ENCODE peak calls at places on chromosomes 6 and 20, in five cellular contexts. T is endothelial cell, M is AG20443, O is body of pancreas, X is SW 1271. G is an unnamed sample.

GRCh38 chr6:56860466-56860865 is 94.4 kb upstream of the BEND6 start:
- DNase-seq in T (no peak), M (peak), O (no peak), X (peak), G (no peak)

GRCh38 chr20:58109918-58110635 is 118.4 kb downstream of the ANKRD60 start:
- DNase-seq in T (no peak), M (no peak), O (no peak), X (no peak), G (no peak)

GRCh38 chr6:100116409-100117194 is 122.6 kb upstream of the MCHR2 start:
- DNase-seq in T (peak), M (peak), O (peak), X (peak), G (peak)

GRCh38 chr6:156102129-156102528 is 646.5 kb upstream of the NOX3 start:
- DNase-seq in T (no peak), M (no peak), O (no peak), X (peak), G (peak)

GRCh38 chr6:165884813-165885765 is 222.0 kb upstream of the PDE10A start:
- DNase-seq in T (peak), M (peak), O (peak), X (peak), G (peak)

GRCh38 chr6:16837217-16837972 is 76.1 kb upstream of the ATXN1 start:
- DNase-seq in T (no peak), M (no peak), O (no peak), X (no peak), G (no peak)

GRCh38 chr20:57996465-57996864 is 232.0 kb downstream of the ANKRD60 start:
- DNase-seq in T (no peak), M (no peak), O (no peak), X (no peak), G (no peak)

GRCh38 chr6:153412519-153412918 is 281.4 kb upstream of the RGS17 start:
- DNase-seq in T (no peak), M (no peak), O (no peak), X (no peak), G (no peak)

GRCh38 chr6:26195924-26196845 is 109.0 kb downstream of the HFE start:
- DNase-seq in T (no peak), M (no peak), O (no peak), X (no peak), G (peak)

GRCh38 chr6:149031545-149032317 is 284.9 kb downstream of the UST start:
- DNase-seq in T (no peak), M (peak), O (peak), X (peak), G (no peak)

GRCh38 chr6:15088904-15089568 is 156.8 kb upstream of the JARID2 start:
- DNase-seq in T (no peak), M (no peak), O (no peak), X (no peak), G (no peak)

GRCh38 chr20:22805219-22805618 is 220.8 kb upstream of the FOXA2 start:
- DNase-seq in T (peak), M (peak), O (no peak), X (no peak), G (no peak)

GRCh38 chr20:34798328-34798727 is 27.1 kb downstream of the NCOA6 start:
- DNase-seq in T (no peak), M (no peak), O (no peak), X (no peak), G (no peak)

GRCh38 chr6:8785223-8785622 is 349.9 kb upstream of the SLC35B3 start:
- DNase-seq in T (no peak), M (no peak), O (no peak), X (no peak), G (no peak)

GRCh38 chr6:16092990-16093389 is 35.9 kb upstream of the MYLIP start:
- DNase-seq in T (no peak), M (no peak), O (no peak), X (no peak), G (no peak)

GRCh38 chr6:84453499-84453898 is 226.1 kb upstream of the CEP162 start:
- DNase-seq in T (no peak), M (peak), O (no peak), X (no peak), G (no peak)

GRCh38 chr6:44567406-44567805 is 179.9 kb downstream of the CDC5L start:
- DNase-seq in T (no peak), M (no peak), O (no peak), X (no peak), G (no peak)

GRCh38 chr6:642805-643204 is 14.1 kb downstream of the HUS1B start:
- DNase-seq in T (no peak), M (no peak), O (no peak), X (no peak), G (no peak)

GRCh38 chr6:115896538-115897129 is 164.1 kb downstream of the FRK start:
- DNase-seq in T (peak), M (peak), O (no peak), X (peak), G (no peak)

GRCh38 chr20:19824861-19825260 is 66.8 kb downstream of the RIN2 start:
- DNase-seq in T (no peak), M (peak), O (no peak), X (no peak), G (no peak)

GRCh38 chr20:17622086-17622850 is 52.4 kb downstream of the DSTN start:
- DNase-seq in T (no peak), M (no peak), O (peak), X (no peak), G (no peak)

GRCh38 chr6:135985471-135985870 is 134.0 kb downstream of the PDE7B start:
- DNase-seq in T (no peak), M (no peak), O (no peak), X (no peak), G (no peak)

GRCh38 chr20:19405958-19406357 is 193.5 kb downstream of the SLC24A3 start:
- DNase-seq in T (no peak), M (no peak), O (no peak), X (no peak), G (no peak)

GRCh38 chr6:20310185-20310584 is 91.5 kb upstream of the E2F3 start:
- DNase-seq in T (no peak), M (no peak), O (no peak), X (no peak), G (no peak)

GRCh38 chr6:120735641-120736040 is 598.6 kb downstream of the TBC1D32 start:
- DNase-seq in T (no peak), M (no peak), O (no peak), X (no peak), G (no peak)

GRCh38 chr6:706819-707381 is 14.0 kb upstream of the EXOC2 start:
- DNase-seq in T (no peak), M (no peak), O (no peak), X (no peak), G (no peak)

GRCh38 chr20:24692429-24693190 is 223.2 kb downstream of the SYNDIG1 start:
- DNase-seq in T (no peak), M (no peak), O (no peak), X (no peak), G (peak)

GRCh38 chr6:14542670-14543366 is 425.2 kb downstream of the CD83 start:
- DNase-seq in T (no peak), M (peak), O (no peak), X (no peak), G (no peak)

GRCh38 chr6:455006-455585 is 63.5 kb downstream of the IRF4 start:
- DNase-seq in T (no peak), M (peak), O (no peak), X (no peak), G (no peak)

GRCh38 chr6:87282743-87283142 is 39.6 kb upstream of the SMIM8 start:
- DNase-seq in T (no peak), M (no peak), O (no peak), X (no peak), G (no peak)

GRCh38 chr20:4670439-4670838 is 51.3 kb upstream of the PRND start:
- DNase-seq in T (no peak), M (no peak), O (no peak), X (no peak), G (no peak)

GRCh38 chr6:49522710-49523593 is 23.2 kb downstream of the GLYATL3 start:
- DNase-seq in T (no peak), M (no peak), O (peak), X (no peak), G (peak)

GRCh38 chr20:46959081-46959692 is 64.5 kb downstream of the EYA2 start:
- DNase-seq in T (no peak), M (peak), O (no peak), X (peak), G (no peak)

GRCh38 chr6:145763742-145764141 is 28.4 kb upstream of the EPM2A start:
- DNase-seq in T (no peak), M (no peak), O (no peak), X (no peak), G (no peak)

GRCh38 chr6:53910834-53911233 is 116.0 kb downstream of the LRRC1 start:
- DNase-seq in T (no peak), M (no peak), O (no peak), X (no peak), G (no peak)

GRCh38 chr6:44253307-44254101 is 3.8 kb downstream of the SLC35B2 start:
- DNase-seq in T (peak), M (no peak), O (peak), X (peak), G (peak)